ENCODE peak calls at places on chromosomes 13 and 19, in ten cellular contexts. L is ELR, Y is HAP-1, S is uterus, W is suprapubic skin, H is M059J, X is NCI-H1092, K is NCI-H2171 treated with DMSO at 0.1 percent for 48 hours, O is psoas muscle, A is pons. R is an unnamed sample.

GRCh38 chr13:25046985-25047660 is 48.8 kb upstream of the PABPC3 start:
- DNase-seq in K (peak), A (peak), O (no peak), Y (no peak), X (no peak), H (peak), S (no peak), L (peak), W (no peak), R (peak)

GRCh38 chr13:106241974-106242373 is 293.5 kb downstream of the EFNB2 start:
- DNase-seq in Y (no peak), L (no peak), S (no peak), A (no peak), H (no peak), O (no peak), K (no peak), W (no peak), X (no peak), R (no peak)

GRCh38 chr13:113774177-113775107 is 15.4 kb downstream of the TMEM255B start:
- DNase-seq in O (no peak), L (peak), W (no peak), A (no peak), H (peak), Y (no peak), K (peak), X (no peak), S (no peak), R (no peak)

GRCh38 chr19:29211562-29212416 is 1.2 kb downstream of the UQCRFS1 start:
- DNase-seq in O (no peak), S (no peak), K (no peak), H (peak), A (no peak), X (no peak), W (no peak), L (peak), Y (peak), R (no peak)

GRCh38 chr13:114256547-114256946 is 21.9 kb downstream of the CDC16 start:
- DNase-seq in H (no peak), L (no peak), X (no peak), S (no peak), K (no peak), Y (no peak), A (no peak), W (no peak), O (no peak), R (no peak)

GRCh38 chr13:109945206-109945960 is 159.0 kb upstream of the IRS2 start:
- DNase-seq in S (no peak), O (no peak), Y (no peak), L (peak), X (no peak), H (peak), K (no peak), A (no peak), W (no peak), R (no peak)

GRCh38 chr19:2380567-2380966 is 20.5 kb downstream of the TMPRSS9 start:
- DNase-seq in K (no peak), A (no peak), O (no peak), H (no peak), Y (no peak), L (no peak), X (no peak), W (no peak), S (no peak), R (no peak)

GRCh38 chr13:36346222-36347083 is at the start of gene SPART:
- DNase-seq in X (peak), A (peak), S (peak), O (peak), L (peak), W (peak), K (peak), H (peak), Y (peak), R (peak)

GRCh38 chr13:41065098-41065497 is 3.8 kb downstream of the WBP4 start:
- DNase-seq in K (no peak), O (no peak), L (peak), Y (peak), X (no peak), A (no peak), H (peak), S (no peak), W (no peak), R (no peak)

GRCh38 chr13:33318744-33319143 is 33.2 kb upstream of the STARD13 start:
- DNase-seq in W (no peak), A (no peak), H (no peak), Y (no peak), S (no peak), X (no peak), K (no peak), O (no peak), L (peak), R (no peak)

GRCh38 chr19:37127999-37128820 is 44.3 kb downstream of the ZNF585A start:
- DNase-seq in A (no peak), Y (no peak), L (no peak), O (no peak), H (no peak), S (no peak), W (no peak), X (no peak), K (no peak), R (no peak)

GRCh38 chr13:33184131-33184485 is 101.4 kb downstream of the STARD13 start:
- DNase-seq in Y (no peak), O (no peak), W (no peak), X (no peak), L (no peak), H (no peak), K (no peak), S (no peak), A (no peak), R (no peak)

GRCh38 chr19:34962945-34963530 is 991 bp downstream of the ZNF792 start:
- DNase-seq in S (no peak), X (no peak), K (no peak), W (no peak), O (no peak), L (peak), H (peak), Y (peak), A (no peak), R (no peak)

GRCh38 chr13:114022876-114023275 is 49.0 kb upstream of the C13orf46 start:
- DNase-seq in H (no peak), A (no peak), O (no peak), W (no peak), L (no peak), S (no peak), X (no peak), K (no peak), Y (no peak), R (no peak)

GRCh38 chr19:51398096-51398704 is 7.8 kb upstream of the C19orf84 start:
- DNase-seq in S (no peak), W (no peak), A (peak), K (peak), O (no peak), X (no peak), H (peak), L (peak), Y (no peak), R (no peak)

GRCh38 chr19:45499196-45500180 is 1.2 kb downstream of the PPM1N start:
- DNase-seq in K (no peak), H (peak), Y (peak), X (no peak), S (no peak), W (no peak), A (no peak), O (peak), L (peak), R (peak)

GRCh38 chr13:109273326-109273751 is 513.0 kb downstream of the IRS2 start:
- DNase-seq in S (no peak), W (no peak), O (no peak), X (no peak), A (no peak), L (peak), K (no peak), H (peak), Y (no peak), R (no peak)

GRCh38 chr19:2516727-2517126 is 40.8 kb downstream of the GADD45B start:
- DNase-seq in Y (no peak), S (no peak), K (no peak), O (no peak), A (no peak), L (no peak), X (no peak), H (no peak), W (no peak), R (no peak)

GRCh38 chr13:52711277-52711676 is 28.3 kb downstream of the CNMD start:
- DNase-seq in O (no peak), Y (no peak), S (no peak), K (no peak), L (no peak), H (no peak), W (no peak), A (no peak), X (no peak), R (peak)

GRCh38 chr13:26549713-26550112 is 7.8 kb upstream of the WASF3 start:
- DNase-seq in K (no peak), H (no peak), Y (no peak), L (no peak), S (no peak), A (no peak), O (no peak), X (no peak), W (no peak), R (no peak)

GRCh38 chr19:51242881-51243280 is 8.0 kb upstream of the SIGLECL1 start:
- DNase-seq in O (no peak), L (no peak), K (no peak), W (no peak), X (no peak), Y (no peak), H (no peak), S (no peak), A (no peak), R (no peak)

GRCh38 chr13:23980160-23980551 is 82.9 kb upstream of the C1QTNF9B start:
- DNase-seq in S (peak), L (peak), O (peak), K (no peak), Y (peak), W (peak), A (peak), H (peak), X (peak), R (peak)

GRCh38 chr13:45468676-45469075 is 3.9 kb downstream of the COG3 start:
- DNase-seq in W (no peak), H (no peak), S (no peak), O (no peak), A (no peak), L (no peak), X (no peak), K (peak), Y (no peak), R (no peak)

GRCh38 chr19:43700368-43701015 is 15.4 kb upstream of the IRGC start:
- DNase-seq in Y (peak), H (peak), A (peak), L (peak), S (peak), O (peak), K (no peak), W (no peak), X (no peak), R (no peak)

GRCh38 chr19:30253581-30253996 is 118.6 kb upstream of the ZNF536 start:
- DNase-seq in K (peak), Y (peak), S (no peak), H (peak), A (no peak), L (no peak), W (no peak), O (no peak), X (no peak), R (no peak)

GRCh38 chr13:113849981-113850721 is 13.7 kb downstream of the GAS6 start:
- DNase-seq in S (no peak), K (no peak), Y (no peak), W (no peak), A (no peak), O (no peak), L (no peak), H (no peak), X (no peak), R (no peak)

GRCh38 chr13:112983428-112984196 is 14.6 kb downstream of the MCF2L start:
- DNase-seq in O (no peak), L (no peak), X (no peak), Y (no peak), S (no peak), A (no peak), H (peak), K (no peak), W (no peak), R (no peak)

GRCh38 chr19:10464456-10464855 is 38.7 kb downstream of the KEAP1 start:
- DNase-seq in Y (no peak), W (no peak), K (no peak), H (no peak), O (no peak), X (no peak), S (no peak), L (no peak), A (no peak), R (no peak)

GRCh38 chr19:42355896-42356295 is 30.5 kb downstream of the MEGF8 start:
- DNase-seq in K (no peak), A (no peak), Y (no peak), W (no peak), L (no peak), X (no peak), H (no peak), S (no peak), O (no peak), R (no peak)

GRCh38 chr13:32381539-32381938 is 46.4 kb downstream of the N4BP2L1 start:
- DNase-seq in A (peak), H (peak), Y (peak), W (no peak), X (no peak), L (peak), S (no peak), O (no peak), K (peak), R (peak)

GRCh38 chr13:31901985-31902384 is 129.6 kb upstream of the FRY start:
- DNase-seq in Y (no peak), A (no peak), S (no peak), W (no peak), X (no peak), K (no peak), O (no peak), H (no peak), L (no peak), R (no peak)

GRCh38 chr19:2573916-2574315 is 98.0 kb downstream of the GADD45B start:
- DNase-seq in X (no peak), H (no peak), S (no peak), A (no peak), K (no peak), Y (no peak), L (no peak), O (no peak), W (peak), R (no peak)

GRCh38 chr13:68715651-68716050 is 1392.0 kb upstream of the ATXN8OS start:
- DNase-seq in X (no peak), K (no peak), H (no peak), S (no peak), O (no peak), L (peak), A (no peak), W (no peak), Y (peak), R (no peak)

GRCh38 chr19:30791116-30791515 is 418.9 kb downstream of the ZNF536 start:
- DNase-seq in W (peak), K (no peak), O (no peak), S (peak), H (no peak), Y (no peak), L (no peak), X (no peak), A (no peak), R (no peak)

GRCh38 chr13:76832258-76832988 is 53.8 kb downstream of the KCTD12 start:
- DNase-seq in A (no peak), L (no peak), K (no peak), O (no peak), H (no peak), X (peak), Y (no peak), W (no peak), S (no peak), R (no peak)

R was measured in neuronal stem cell.